ENCODE peak calls at places on chromosome 12, in ten cellular contexts. One of them, this sample, is unnamed.

GRCh38 chr12:59626382-59626781 is 30.6 kb downstream of the SLC16A7 start:
- DNase-seq in stimulated activated effector memory CD8-positive, alpha-beta T cell treated with anti-CD3 and anti-CD28 coated beads, Interleukin-12 subunit alpha, Interleukin-12 subunit beta, amount 100 ng/mL, for 72 hours: no peak
- DNase-seq in stimulated activated CD4-positive, alpha-beta T cell treated with anti-CD3 and anti-CD28 coated beads, TNF-alpha, amount 100 ng/mL, for 1 hour: no peak
- DNase-seq in Peyer's patch: no peak
- DNase-seq in sciatic nerve: no peak
- DNase-seq in pancreas: no peak
- DNase-seq in NCI-H2081: no peak
- DNase-seq in heart right ventricle: no peak
- DNase-seq in SW 1271: no peak
- DNase-seq in CD14-positive monocyte: no peak
- DNase-seq in this sample: no peak

GRCh38 chr12:92602476-92602875 is 100.3 kb upstream of the PLEKHG7 start:
- DNase-seq in stimulated activated effector memory CD8-positive, alpha-beta T cell treated with anti-CD3 and anti-CD28 coated beads, Interleukin-12 subunit alpha, Interleukin-12 subunit beta, amount 100 ng/mL, for 72 hours: no peak
- DNase-seq in stimulated activated CD4-positive, alpha-beta T cell treated with anti-CD3 and anti-CD28 coated beads, TNF-alpha, amount 100 ng/mL, for 1 hour: no peak
- DNase-seq in Peyer's patch: no peak
- DNase-seq in sciatic nerve: no peak
- DNase-seq in pancreas: no peak
- DNase-seq in NCI-H2081: no peak
- DNase-seq in heart right ventricle: no peak
- DNase-seq in SW 1271: peak; percentile 36
- DNase-seq in CD14-positive monocyte: no peak
- DNase-seq in this sample: no peak

GRCh38 chr12:52268212-52268611 is 6.2 kb upstream of the KRT86 start:
- DNase-seq in stimulated activated effector memory CD8-positive, alpha-beta T cell treated with anti-CD3 and anti-CD28 coated beads, Interleukin-12 subunit alpha, Interleukin-12 subunit beta, amount 100 ng/mL, for 72 hours: no peak
- DNase-seq in stimulated activated CD4-positive, alpha-beta T cell treated with anti-CD3 and anti-CD28 coated beads, TNF-alpha, amount 100 ng/mL, for 1 hour: no peak
- DNase-seq in Peyer's patch: no peak
- DNase-seq in sciatic nerve: no peak
- DNase-seq in pancreas: no peak
- DNase-seq in NCI-H2081: no peak
- DNase-seq in heart right ventricle: no peak
- DNase-seq in SW 1271: no peak
- DNase-seq in CD14-positive monocyte: no peak
- DNase-seq in this sample: no peak

GRCh38 chr12:66829660-66830325 is 150.9 kb upstream of the GRIP1 start:
- DNase-seq in stimulated activated effector memory CD8-positive, alpha-beta T cell treated with anti-CD3 and anti-CD28 coated beads, Interleukin-12 subunit alpha, Interleukin-12 subunit beta, amount 100 ng/mL, for 72 hours: no peak
- DNase-seq in stimulated activated CD4-positive, alpha-beta T cell treated with anti-CD3 and anti-CD28 coated beads, TNF-alpha, amount 100 ng/mL, for 1 hour: no peak
- DNase-seq in Peyer's patch: no peak
- DNase-seq in sciatic nerve: no peak
- DNase-seq in pancreas: no peak
- DNase-seq in NCI-H2081: no peak
- DNase-seq in heart right ventricle: no peak
- DNase-seq in SW 1271: no peak
- DNase-seq in CD14-positive monocyte: no peak
- DNase-seq in this sample: no peak

GRCh38 chr12:78494911-78495310 is 369.7 kb upstream of the SYT1 start:
- DNase-seq in stimulated activated effector memory CD8-positive, alpha-beta T cell treated with anti-CD3 and anti-CD28 coated beads, Interleukin-12 subunit alpha, Interleukin-12 subunit beta, amount 100 ng/mL, for 72 hours: no peak
- DNase-seq in stimulated activated CD4-positive, alpha-beta T cell treated with anti-CD3 and anti-CD28 coated beads, TNF-alpha, amount 100 ng/mL, for 1 hour: no peak
- DNase-seq in Peyer's patch: no peak
- DNase-seq in sciatic nerve: no peak
- DNase-seq in pancreas: no peak
- DNase-seq in NCI-H2081: no peak
- DNase-seq in heart right ventricle: no peak
- DNase-seq in SW 1271: no peak
- DNase-seq in CD14-positive monocyte: no peak
- DNase-seq in this sample: no peak

GRCh38 chr12:15522574-15523187 is 200.4 kb downstream of the PTPRO start:
- DNase-seq in stimulated activated effector memory CD8-positive, alpha-beta T cell treated with anti-CD3 and anti-CD28 coated beads, Interleukin-12 subunit alpha, Interleukin-12 subunit beta, amount 100 ng/mL, for 72 hours: no peak
- DNase-seq in stimulated activated CD4-positive, alpha-beta T cell treated with anti-CD3 and anti-CD28 coated beads, TNF-alpha, amount 100 ng/mL, for 1 hour: no peak
- DNase-seq in Peyer's patch: no peak
- DNase-seq in sciatic nerve: no peak
- DNase-seq in pancreas: no peak
- DNase-seq in NCI-H2081: peak; percentile 81
- DNase-seq in heart right ventricle: no peak
- DNase-seq in SW 1271: peak; percentile 63
- DNase-seq in CD14-positive monocyte: no peak
- DNase-seq in this sample: no peak

GRCh38 chr12:5377997-5378596 is 53.8 kb upstream of the NTF3 start:
- DNase-seq in stimulated activated effector memory CD8-positive, alpha-beta T cell treated with anti-CD3 and anti-CD28 coated beads, Interleukin-12 subunit alpha, Interleukin-12 subunit beta, amount 100 ng/mL, for 72 hours: no peak
- DNase-seq in stimulated activated CD4-positive, alpha-beta T cell treated with anti-CD3 and anti-CD28 coated beads, TNF-alpha, amount 100 ng/mL, for 1 hour: no peak
- DNase-seq in Peyer's patch: peak; percentile 64
- DNase-seq in sciatic nerve: no peak
- DNase-seq in pancreas: no peak
- DNase-seq in NCI-H2081: peak; percentile 85
- DNase-seq in heart right ventricle: no peak
- DNase-seq in SW 1271: no peak
- DNase-seq in CD14-positive monocyte: no peak
- DNase-seq in this sample: no peak

GRCh38 chr12:121490401-121491257 is 90.2 kb downstream of the KDM2B start:
- DNase-seq in stimulated activated effector memory CD8-positive, alpha-beta T cell treated with anti-CD3 and anti-CD28 coated beads, Interleukin-12 subunit alpha, Interleukin-12 subunit beta, amount 100 ng/mL, for 72 hours: no peak
- DNase-seq in stimulated activated CD4-positive, alpha-beta T cell treated with anti-CD3 and anti-CD28 coated beads, TNF-alpha, amount 100 ng/mL, for 1 hour: no peak
- DNase-seq in Peyer's patch: no peak
- DNase-seq in sciatic nerve: no peak
- DNase-seq in pancreas: no peak
- DNase-seq in NCI-H2081: no peak
- DNase-seq in heart right ventricle: no peak
- DNase-seq in SW 1271: no peak
- DNase-seq in CD14-positive monocyte: no peak
- DNase-seq in this sample: no peak

GRCh38 chr12:93698307-93699092 is 21.3 kb downstream of the CRADD start:
- DNase-seq in stimulated activated effector memory CD8-positive, alpha-beta T cell treated with anti-CD3 and anti-CD28 coated beads, Interleukin-12 subunit alpha, Interleukin-12 subunit beta, amount 100 ng/mL, for 72 hours: no peak
- DNase-seq in stimulated activated CD4-positive, alpha-beta T cell treated with anti-CD3 and anti-CD28 coated beads, TNF-alpha, amount 100 ng/mL, for 1 hour: no peak
- DNase-seq in Peyer's patch: no peak
- DNase-seq in sciatic nerve: no peak
- DNase-seq in pancreas: no peak
- DNase-seq in NCI-H2081: no peak
- DNase-seq in heart right ventricle: no peak
- DNase-seq in SW 1271: no peak
- DNase-seq in CD14-positive monocyte: no peak
- DNase-seq in this sample: no peak

GRCh38 chr12:68899251-68899771 is 33.7 kb downstream of the CPM start:
- DNase-seq in stimulated activated effector memory CD8-positive, alpha-beta T cell treated with anti-CD3 and anti-CD28 coated beads, Interleukin-12 subunit alpha, Interleukin-12 subunit beta, amount 100 ng/mL, for 72 hours: no peak
- DNase-seq in stimulated activated CD4-positive, alpha-beta T cell treated with anti-CD3 and anti-CD28 coated beads, TNF-alpha, amount 100 ng/mL, for 1 hour: no peak
- DNase-seq in Peyer's patch: peak; percentile 55
- DNase-seq in sciatic nerve: no peak
- DNase-seq in pancreas: peak; percentile 69
- DNase-seq in NCI-H2081: no peak
- DNase-seq in heart right ventricle: no peak
- DNase-seq in SW 1271: peak; percentile 3
- DNase-seq in CD14-positive monocyte: no peak
- DNase-seq in this sample: no peak

GRCh38 chr12:32566663-32567634 is 112.2 kb upstream of the DNM1L start:
- DNase-seq in stimulated activated effector memory CD8-positive, alpha-beta T cell treated with anti-CD3 and anti-CD28 coated beads, Interleukin-12 subunit alpha, Interleukin-12 subunit beta, amount 100 ng/mL, for 72 hours: no peak
- DNase-seq in stimulated activated CD4-positive, alpha-beta T cell treated with anti-CD3 and anti-CD28 coated beads, TNF-alpha, amount 100 ng/mL, for 1 hour: no peak
- DNase-seq in Peyer's patch: no peak
- DNase-seq in sciatic nerve: no peak
- DNase-seq in pancreas: no peak
- DNase-seq in NCI-H2081: no peak
- DNase-seq in heart right ventricle: no peak
- DNase-seq in SW 1271: no peak
- DNase-seq in CD14-positive monocyte: no peak
- DNase-seq in this sample: no peak

GRCh38 chr12:14989790-14990189 is 16.9 kb downstream of the PDE6H start:
- DNase-seq in stimulated activated effector memory CD8-positive, alpha-beta T cell treated with anti-CD3 and anti-CD28 coated beads, Interleukin-12 subunit alpha, Interleukin-12 subunit beta, amount 100 ng/mL, for 72 hours: no peak
- DNase-seq in stimulated activated CD4-positive, alpha-beta T cell treated with anti-CD3 and anti-CD28 coated beads, TNF-alpha, amount 100 ng/mL, for 1 hour: no peak
- DNase-seq in Peyer's patch: no peak
- DNase-seq in sciatic nerve: no peak
- DNase-seq in pancreas: no peak
- DNase-seq in NCI-H2081: no peak
- DNase-seq in heart right ventricle: no peak
- DNase-seq in SW 1271: no peak
- DNase-seq in CD14-positive monocyte: no peak
- DNase-seq in this sample: no peak

GRCh38 chr12:131832393-131833231 is 4.4 kb downstream of the MMP17 start:
- DNase-seq in stimulated activated effector memory CD8-positive, alpha-beta T cell treated with anti-CD3 and anti-CD28 coated beads, Interleukin-12 subunit alpha, Interleukin-12 subunit beta, amount 100 ng/mL, for 72 hours: no peak
- DNase-seq in stimulated activated CD4-positive, alpha-beta T cell treated with anti-CD3 and anti-CD28 coated beads, TNF-alpha, amount 100 ng/mL, for 1 hour: no peak
- DNase-seq in Peyer's patch: peak; percentile 53
- DNase-seq in sciatic nerve: peak; percentile 84
- DNase-seq in pancreas: peak; percentile 56
- DNase-seq in NCI-H2081: peak; percentile 74
- DNase-seq in heart right ventricle: peak; percentile 62
- DNase-seq in SW 1271: peak; percentile 67
- DNase-seq in CD14-positive monocyte: no peak
- DNase-seq in this sample: peak; percentile 78

GRCh38 chr12:62697893-62698292 is 231.3 kb downstream of the MON2 start:
- DNase-seq in stimulated activated effector memory CD8-positive, alpha-beta T cell treated with anti-CD3 and anti-CD28 coated beads, Interleukin-12 subunit alpha, Interleukin-12 subunit beta, amount 100 ng/mL, for 72 hours: no peak
- DNase-seq in stimulated activated CD4-positive, alpha-beta T cell treated with anti-CD3 and anti-CD28 coated beads, TNF-alpha, amount 100 ng/mL, for 1 hour: no peak
- DNase-seq in Peyer's patch: no peak
- DNase-seq in sciatic nerve: no peak
- DNase-seq in pancreas: no peak
- DNase-seq in NCI-H2081: no peak
- DNase-seq in heart right ventricle: no peak
- DNase-seq in SW 1271: no peak
- DNase-seq in CD14-positive monocyte: no peak
- DNase-seq in this sample: no peak

GRCh38 chr12:122837306-122838265 is 2.3 kb downstream of the HIP1R start:
- DNase-seq in stimulated activated effector memory CD8-positive, alpha-beta T cell treated with anti-CD3 and anti-CD28 coated beads, Interleukin-12 subunit alpha, Interleukin-12 subunit beta, amount 100 ng/mL, for 72 hours: no peak
- DNase-seq in stimulated activated CD4-positive, alpha-beta T cell treated with anti-CD3 and anti-CD28 coated beads, TNF-alpha, amount 100 ng/mL, for 1 hour: no peak
- DNase-seq in Peyer's patch: peak; percentile 55
- DNase-seq in sciatic nerve: no peak
- DNase-seq in pancreas: peak; percentile 61
- DNase-seq in NCI-H2081: peak; percentile 71
- DNase-seq in heart right ventricle: no peak
- DNase-seq in SW 1271: no peak
- DNase-seq in CD14-positive monocyte: no peak
- DNase-seq in this sample: no peak

GRCh38 chr12:49863946-49864816 is 21.3 kb upstream of the BCDIN3D start:
- DNase-seq in stimulated activated effector memory CD8-positive, alpha-beta T cell treated with anti-CD3 and anti-CD28 coated beads, Interleukin-12 subunit alpha, Interleukin-12 subunit beta, amount 100 ng/mL, for 72 hours: no peak
- DNase-seq in stimulated activated CD4-positive, alpha-beta T cell treated with anti-CD3 and anti-CD28 coated beads, TNF-alpha, amount 100 ng/mL, for 1 hour: no peak
- DNase-seq in Peyer's patch: no peak
- DNase-seq in sciatic nerve: no peak
- DNase-seq in pancreas: no peak
- DNase-seq in NCI-H2081: no peak
- DNase-seq in heart right ventricle: no peak
- DNase-seq in SW 1271: no peak
- DNase-seq in CD14-positive monocyte: no peak
- DNase-seq in this sample: no peak

GRCh38 chr12:65756956-65757511 is 67.2 kb upstream of the HMGA2 start:
- DNase-seq in stimulated activated effector memory CD8-positive, alpha-beta T cell treated with anti-CD3 and anti-CD28 coated beads, Interleukin-12 subunit alpha, Interleukin-12 subunit beta, amount 100 ng/mL, for 72 hours: no peak
- DNase-seq in stimulated activated CD4-positive, alpha-beta T cell treated with anti-CD3 and anti-CD28 coated beads, TNF-alpha, amount 100 ng/mL, for 1 hour: no peak
- DNase-seq in Peyer's patch: no peak
- DNase-seq in sciatic nerve: no peak
- DNase-seq in pancreas: no peak
- DNase-seq in NCI-H2081: no peak
- DNase-seq in heart right ventricle: no peak
- DNase-seq in SW 1271: no peak
- DNase-seq in CD14-positive monocyte: no peak
- DNase-seq in this sample: no peak

GRCh38 chr12:50074936-50075807 is 10.0 kb upstream of the SMARCD1 start:
- DNase-seq in stimulated activated effector memory CD8-positive, alpha-beta T cell treated with anti-CD3 and anti-CD28 coated beads, Interleukin-12 subunit alpha, Interleukin-12 subunit beta, amount 100 ng/mL, for 72 hours: peak; percentile 91
- DNase-seq in stimulated activated CD4-positive, alpha-beta T cell treated with anti-CD3 and anti-CD28 coated beads, TNF-alpha, amount 100 ng/mL, for 1 hour: peak; percentile 41
- DNase-seq in Peyer's patch: peak; percentile 91
- DNase-seq in sciatic nerve: peak; percentile 92
- DNase-seq in pancreas: peak; percentile 93
- DNase-seq in NCI-H2081: peak; percentile 65
- DNase-seq in heart right ventricle: peak; percentile 85
- DNase-seq in SW 1271: peak; percentile 71
- DNase-seq in CD14-positive monocyte: peak; percentile 76
- DNase-seq in this sample: peak; percentile 94

GRCh38 chr12:112932485-112933151 is 5.7 kb upstream of the OAS3 start:
- DNase-seq in stimulated activated effector memory CD8-positive, alpha-beta T cell treated with anti-CD3 and anti-CD28 coated beads, Interleukin-12 subunit alpha, Interleukin-12 subunit beta, amount 100 ng/mL, for 72 hours: peak; percentile 42
- DNase-seq in stimulated activated CD4-positive, alpha-beta T cell treated with anti-CD3 and anti-CD28 coated beads, TNF-alpha, amount 100 ng/mL, for 1 hour: no peak
- DNase-seq in Peyer's patch: no peak
- DNase-seq in sciatic nerve: no peak
- DNase-seq in pancreas: no peak
- DNase-seq in NCI-H2081: no peak
- DNase-seq in heart right ventricle: no peak
- DNase-seq in SW 1271: no peak
- DNase-seq in CD14-positive monocyte: no peak
- DNase-seq in this sample: no peak

GRCh38 chr12:109494348-109494881 is 17.0 kb downstream of the UBE3B start:
- DNase-seq in stimulated activated effector memory CD8-positive, alpha-beta T cell treated with anti-CD3 and anti-CD28 coated beads, Interleukin-12 subunit alpha, Interleukin-12 subunit beta, amount 100 ng/mL, for 72 hours: no peak
- DNase-seq in stimulated activated CD4-positive, alpha-beta T cell treated with anti-CD3 and anti-CD28 coated beads, TNF-alpha, amount 100 ng/mL, for 1 hour: no peak
- DNase-seq in Peyer's patch: no peak
- DNase-seq in sciatic nerve: no peak
- DNase-seq in pancreas: no peak
- DNase-seq in NCI-H2081: no peak
- DNase-seq in heart right ventricle: no peak
- DNase-seq in SW 1271: no peak
- DNase-seq in CD14-positive monocyte: no peak
- DNase-seq in this sample: no peak

GRCh38 chr12:90045559-90045958 is 336.9 kb upstream of the ATP2B1 start:
- DNase-seq in stimulated activated effector memory CD8-positive, alpha-beta T cell treated with anti-CD3 and anti-CD28 coated beads, Interleukin-12 subunit alpha, Interleukin-12 subunit beta, amount 100 ng/mL, for 72 hours: no peak
- DNase-seq in stimulated activated CD4-positive, alpha-beta T cell treated with anti-CD3 and anti-CD28 coated beads, TNF-alpha, amount 100 ng/mL, for 1 hour: no peak
- DNase-seq in Peyer's patch: no peak
- DNase-seq in sciatic nerve: no peak
- DNase-seq in pancreas: no peak
- DNase-seq in NCI-H2081: no peak
- DNase-seq in heart right ventricle: no peak
- DNase-seq in SW 1271: no peak
- DNase-seq in CD14-positive monocyte: no peak
- DNase-seq in this sample: no peak

GRCh38 chr12:31021809-31022492 is 51.7 kb upstream of the DDX11 start:
- DNase-seq in stimulated activated effector memory CD8-positive, alpha-beta T cell treated with anti-CD3 and anti-CD28 coated beads, Interleukin-12 subunit alpha, Interleukin-12 subunit beta, amount 100 ng/mL, for 72 hours: no peak
- DNase-seq in stimulated activated CD4-positive, alpha-beta T cell treated with anti-CD3 and anti-CD28 coated beads, TNF-alpha, amount 100 ng/mL, for 1 hour: no peak
- DNase-seq in Peyer's patch: no peak
- DNase-seq in sciatic nerve: no peak
- DNase-seq in pancreas: no peak
- DNase-seq in NCI-H2081: peak; percentile 22
- DNase-seq in heart right ventricle: no peak
- DNase-seq in SW 1271: no peak
- DNase-seq in CD14-positive monocyte: no peak
- DNase-seq in this sample: no peak

GRCh38 chr12:124767075-124767821 is 96.4 kb downstream of the SCARB1 start:
- DNase-seq in stimulated activated effector memory CD8-positive, alpha-beta T cell treated with anti-CD3 and anti-CD28 coated beads, Interleukin-12 subunit alpha, Interleukin-12 subunit beta, amount 100 ng/mL, for 72 hours: peak; percentile 93
- DNase-seq in stimulated activated CD4-positive, alpha-beta T cell treated with anti-CD3 and anti-CD28 coated beads, TNF-alpha, amount 100 ng/mL, for 1 hour: peak; percentile 52
- DNase-seq in Peyer's patch: peak; percentile 86
- DNase-seq in sciatic nerve: peak; percentile 91
- DNase-seq in pancreas: peak; percentile 95
- DNase-seq in NCI-H2081: peak; percentile 60
- DNase-seq in heart right ventricle: peak; percentile 87
- DNase-seq in SW 1271: peak; percentile 58
- DNase-seq in CD14-positive monocyte: peak; percentile 80
- DNase-seq in this sample: peak; percentile 98

GRCh38 chr12:50398931-50399330 is 1.8 kb upstream of the LARP4 start:
- DNase-seq in stimulated activated effector memory CD8-positive, alpha-beta T cell treated with anti-CD3 and anti-CD28 coated beads, Interleukin-12 subunit alpha, Interleukin-12 subunit beta, amount 100 ng/mL, for 72 hours: no peak
- DNase-seq in stimulated activated CD4-positive, alpha-beta T cell treated with anti-CD3 and anti-CD28 coated beads, TNF-alpha, amount 100 ng/mL, for 1 hour: no peak
- DNase-seq in Peyer's patch: no peak
- DNase-seq in sciatic nerve: no peak
- DNase-seq in pancreas: no peak
- DNase-seq in NCI-H2081: no peak
- DNase-seq in heart right ventricle: no peak
- DNase-seq in SW 1271: no peak
- DNase-seq in CD14-positive monocyte: no peak
- DNase-seq in this sample: no peak

GRCh38 chr12:1559729-1560128 is 34.7 kb downstream of the FBXL14 start:
- DNase-seq in stimulated activated effector memory CD8-positive, alpha-beta T cell treated with anti-CD3 and anti-CD28 coated beads, Interleukin-12 subunit alpha, Interleukin-12 subunit beta, amount 100 ng/mL, for 72 hours: no peak
- DNase-seq in stimulated activated CD4-positive, alpha-beta T cell treated with anti-CD3 and anti-CD28 coated beads, TNF-alpha, amount 100 ng/mL, for 1 hour: no peak
- DNase-seq in Peyer's patch: no peak
- DNase-seq in sciatic nerve: no peak
- DNase-seq in pancreas: no peak
- DNase-seq in NCI-H2081: peak; percentile 87
- DNase-seq in heart right ventricle: no peak
- DNase-seq in SW 1271: no peak
- DNase-seq in CD14-positive monocyte: no peak
- DNase-seq in this sample: no peak

GRCh38 chr12:128076188-128076587 is 190.8 kb upstream of the TMEM132C start:
- DNase-seq in stimulated activated effector memory CD8-positive, alpha-beta T cell treated with anti-CD3 and anti-CD28 coated beads, Interleukin-12 subunit alpha, Interleukin-12 subunit beta, amount 100 ng/mL, for 72 hours: no peak
- DNase-seq in stimulated activated CD4-positive, alpha-beta T cell treated with anti-CD3 and anti-CD28 coated beads, TNF-alpha, amount 100 ng/mL, for 1 hour: no peak
- DNase-seq in Peyer's patch: no peak
- DNase-seq in sciatic nerve: no peak
- DNase-seq in pancreas: no peak
- DNase-seq in NCI-H2081: no peak
- DNase-seq in heart right ventricle: no peak
- DNase-seq in SW 1271: peak; percentile 6
- DNase-seq in CD14-positive monocyte: no peak
- DNase-seq in this sample: no peak